ENCODE peak calls at places on chromosomes 16 and 17, in four cellular contexts. L is ascending aorta; Q is stimulated activated effector memory CD8-positive, alpha-beta T cell treated with anti-CD3 and anti-CD28 coated beads, Interleukin-12 subunit alpha, Interleukin-12 subunit beta, amount 100 ng/mL, for 72 hours; U is NCI-H460. H is an unnamed sample.

GRCh38 chr17:76345377-76345945 is 8.3 kb downstream of the PRPSAP1 start:
- DNase-seq in L (no peak), Q (no peak), U (peak; percentile 22), H (no peak)

GRCh38 chr17:37701424-37702020 is 43.3 kb downstream of the HNF1B start:
- DNase-seq in L (no peak), Q (peak; percentile 18), U (no peak), H (no peak)

GRCh38 chr16:49930841-49931240 is 74.9 kb upstream of the ZNF423 start:
- DNase-seq in L (no peak), Q (no peak), U (no peak), H (no peak)

GRCh38 chr16:82830944-82831343 is 204.2 kb downstream of the CDH13 start:
- DNase-seq in L (no peak), Q (no peak), U (no peak), H (no peak)

GRCh38 chr17:2047590-2047989 is 5.8 kb downstream of the OVCA2 start:
- DNase-seq in L (no peak), Q (no peak), U (no peak), H (no peak)

GRCh38 chr17:4920351-4921048 is 11.6 kb upstream of the GP1BA start:
- DNase-seq in L (no peak), Q (no peak), U (no peak), H (no peak)

GRCh38 chr16:60041671-60042070 is 1307.6 kb upstream of the GOT2 start:
- DNase-seq in L (no peak), Q (no peak), U (peak; percentile 5), H (no peak)

GRCh38 chr16:81841709-81842108 is 62.6 kb downstream of the PLCG2 start:
- DNase-seq in L (no peak), Q (no peak), U (no peak), H (no peak)

GRCh38 chr17:70169707-70170597 is 620 bp downstream of the KCNJ2 start:
- DNase-seq in L (no peak), Q (no peak), U (no peak), H (no peak)

GRCh38 chr17:76872874-76873221 is 4.6 kb downstream of the MGAT5B start:
- DNase-seq in L (no peak), Q (no peak), U (no peak), H (no peak)

GRCh38 chr17:7538050-7538449 is 10.8 kb upstream of the TNFSF12 start:
- DNase-seq in L (no peak), Q (no peak), U (no peak), H (no peak)

GRCh38 chr16:66423177-66423576 is 3.9 kb upstream of the BEAN1 start:
- DNase-seq in L (no peak), Q (no peak), U (no peak), H (no peak)

GRCh38 chr17:44664867-44665266 is 8.6 kb downstream of the MEIOC start:
- DNase-seq in L (no peak), Q (no peak), U (no peak), H (no peak)

GRCh38 chr17:75159196-75160031 is 5.1 kb upstream of the JPT1 start:
- DNase-seq in L (no peak), Q (no peak), U (no peak), H (no peak)